ENCODE peak calls at places on chromosomes 16 and 17, in eight cellular contexts. One of them, this sample, is unnamed. For H3K27me3, the result is how much of the 10 kb centered on the place peaks cover.

GRCh38 chr16:50154369-50154947 is 1.4 kb downstream of the TENT4B start:
- DNase-seq in A673: peak
- DNase-seq in mammary epithelial cell: peak
- DNase-seq in fibroblast of lung: no peak
- DNase-seq in osteoblast: peak
- DNase-seq in prostate gland: no peak
- DNase-seq in uterus: no peak
- DNase-seq in ascending aorta: no peak
- DNase-seq in this sample: no peak

GRCh38 chr17:75313941-75314550 is 24.8 kb upstream of the SLC25A19 start:
- DNase-seq in fibroblast of lung: no peak
- DNase-seq in mammary epithelial cell: no peak
- DNase-seq in A673: no peak
- DNase-seq in osteoblast: peak
- DNase-seq in prostate gland: no peak
- DNase-seq in uterus: no peak
- DNase-seq in ascending aorta: no peak
- DNase-seq in this sample: no peak

GRCh38 chr16:24580665-24581064 is 41.3 kb downstream of the RBBP6 start:
- DNase-seq in A673: peak
- DNase-seq in ascending aorta: no peak
- DNase-seq in uterus: no peak
- DNase-seq in mammary epithelial cell: peak
- DNase-seq in osteoblast: peak
- DNase-seq in prostate gland: no peak
- DNase-seq in fibroblast of lung: peak
- DNase-seq in this sample: no peak

GRCh38 chr17:40870136-40870535 is 3.1 kb upstream of the KRT12 start:
- DNase-seq in fibroblast of lung: no peak
- DNase-seq in mammary epithelial cell: no peak
- DNase-seq in uterus: no peak
- DNase-seq in A673: no peak
- DNase-seq in osteoblast: no peak
- DNase-seq in ascending aorta: no peak
- DNase-seq in prostate gland: no peak
- DNase-seq in this sample: no peak

GRCh38 chr16:80784951-80785350 is 19.4 kb downstream of the CDYL2 start:
- DNase-seq in mammary epithelial cell: no peak
- DNase-seq in uterus: no peak
- DNase-seq in prostate gland: no peak
- DNase-seq in A673: no peak
- DNase-seq in osteoblast: no peak
- DNase-seq in fibroblast of lung: no peak
- DNase-seq in ascending aorta: no peak
- DNase-seq in this sample: no peak

GRCh38 chr17:47253541-47254402 is at the start of gene ITGB3:
- DNase-seq in osteoblast: peak
- DNase-seq in fibroblast of lung: peak
- DNase-seq in A673: peak
- DNase-seq in ascending aorta: peak
- DNase-seq in mammary epithelial cell: peak
- DNase-seq in uterus: peak
- DNase-seq in prostate gland: peak
- DNase-seq in this sample: no peak

GRCh38 chr17:39239640-39240314 is 14.0 kb upstream of the STAC2 start:
- DNase-seq in uterus: no peak
- DNase-seq in fibroblast of lung: no peak
- DNase-seq in mammary epithelial cell: peak
- DNase-seq in A673: no peak
- DNase-seq in ascending aorta: no peak
- DNase-seq in osteoblast: peak
- DNase-seq in prostate gland: no peak
- DNase-seq in this sample: no peak

GRCh38 chr17:16419929-16420271 is 4.5 kb downstream of the TRPV2 start:
- DNase-seq in ascending aorta: no peak
- DNase-seq in prostate gland: no peak
- DNase-seq in osteoblast: peak
- DNase-seq in fibroblast of lung: peak
- DNase-seq in mammary epithelial cell: peak
- DNase-seq in uterus: no peak
- DNase-seq in A673: no peak
- DNase-seq in this sample: no peak

GRCh38 chr16:63289834-63290460 is 1253.7 kb upstream of the CDH8 start:
- DNase-seq in uterus: no peak
- DNase-seq in mammary epithelial cell: no peak
- DNase-seq in ascending aorta: no peak
- DNase-seq in osteoblast: peak
- DNase-seq in A673: peak
- DNase-seq in fibroblast of lung: peak
- DNase-seq in prostate gland: no peak
- DNase-seq in this sample: no peak

DNA sequence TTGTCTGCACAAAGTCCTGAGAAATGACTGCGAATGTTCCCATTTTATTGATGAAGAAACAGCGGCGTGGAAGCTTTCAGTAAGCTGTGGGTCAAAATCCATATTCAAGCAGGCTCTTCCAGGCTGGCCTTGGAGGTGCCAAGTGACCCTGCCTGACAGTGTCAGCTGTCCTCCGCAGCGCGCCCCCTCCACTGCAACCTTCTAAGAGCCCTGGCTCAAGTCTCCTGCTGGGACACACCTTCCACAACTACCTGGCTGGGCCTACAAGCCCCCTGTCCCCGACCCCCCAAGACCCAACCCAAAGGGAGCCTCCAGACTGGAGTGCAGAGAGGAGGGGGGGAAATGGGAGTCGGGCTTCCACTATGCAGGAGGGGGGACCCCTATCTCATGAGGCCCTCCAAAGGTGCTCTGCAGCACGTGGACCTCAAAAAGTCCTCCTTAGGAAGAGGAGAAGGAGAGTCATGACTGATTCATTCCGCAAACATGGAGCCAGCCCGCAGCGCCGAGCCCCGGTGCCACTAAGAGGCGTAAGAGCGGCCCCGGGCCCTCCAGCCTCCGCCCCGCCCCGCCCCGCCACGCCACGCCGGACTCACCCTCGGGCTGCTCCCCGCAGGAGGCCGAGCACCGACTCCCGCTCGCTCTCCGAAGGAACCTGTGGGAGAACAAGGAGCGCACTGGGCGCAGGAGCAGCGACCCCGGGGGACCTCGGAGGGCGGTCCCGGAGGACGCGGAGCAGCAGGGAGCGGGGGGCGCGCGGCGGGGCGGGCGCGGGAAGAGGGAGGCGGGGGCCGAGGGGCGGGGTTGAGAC is 574 bp downstream of the MPP3 start:
- DNase-seq in uterus: peak
- DNase-seq in ascending aorta: peak
- DNase-seq in mammary epithelial cell: peak
- DNase-seq in A673: peak
- DNase-seq in fibroblast of lung: peak
- DNase-seq in osteoblast: peak
- DNase-seq in prostate gland: peak
- DNase-seq in this sample: no peak
- H3K4me3 ChIP-seq in uterus: peak
- H3K4me3 ChIP-seq in ascending aorta: peak
- H3K4me3 ChIP-seq in mammary epithelial cell: peak
- H3K4me3 ChIP-seq in A673: peak
- H3K4me3 ChIP-seq in fibroblast of lung: peak
- H3K4me3 ChIP-seq in osteoblast: peak
- H3K4me3 ChIP-seq in prostate gland: peak
- H3K4me3 ChIP-seq in this sample: peak

GRCh38 chr16:86462334-86463084 is 47.8 kb upstream of the FOXF1 start:
- DNase-seq in fibroblast of lung: peak
- DNase-seq in osteoblast: no peak
- DNase-seq in prostate gland: no peak
- DNase-seq in mammary epithelial cell: no peak
- DNase-seq in ascending aorta: no peak
- DNase-seq in A673: no peak
- DNase-seq in uterus: no peak
- DNase-seq in this sample: no peak

GRCh38 chr16:86466695-86467406 is 43.5 kb upstream of the FOXF1 start:
- DNase-seq in mammary epithelial cell: no peak
- DNase-seq in A673: no peak
- DNase-seq in prostate gland: no peak
- DNase-seq in uterus: no peak
- DNase-seq in fibroblast of lung: peak
- DNase-seq in ascending aorta: no peak
- DNase-seq in osteoblast: peak
- DNase-seq in this sample: no peak

GRCh38 chr16:86461037-86461436 is 49.3 kb upstream of the FOXF1 start:
- DNase-seq in uterus: no peak
- DNase-seq in mammary epithelial cell: no peak
- DNase-seq in prostate gland: no peak
- DNase-seq in ascending aorta: no peak
- DNase-seq in A673: no peak
- DNase-seq in osteoblast: no peak
- DNase-seq in fibroblast of lung: no peak
- DNase-seq in this sample: no peak

GRCh38 chr16:86465434-86465833 is 44.9 kb upstream of the FOXF1 start:
- DNase-seq in fibroblast of lung: no peak
- DNase-seq in osteoblast: no peak
- DNase-seq in uterus: no peak
- DNase-seq in ascending aorta: no peak
- DNase-seq in mammary epithelial cell: no peak
- DNase-seq in prostate gland: no peak
- DNase-seq in A673: no peak
- DNase-seq in this sample: no peak

DNA sequence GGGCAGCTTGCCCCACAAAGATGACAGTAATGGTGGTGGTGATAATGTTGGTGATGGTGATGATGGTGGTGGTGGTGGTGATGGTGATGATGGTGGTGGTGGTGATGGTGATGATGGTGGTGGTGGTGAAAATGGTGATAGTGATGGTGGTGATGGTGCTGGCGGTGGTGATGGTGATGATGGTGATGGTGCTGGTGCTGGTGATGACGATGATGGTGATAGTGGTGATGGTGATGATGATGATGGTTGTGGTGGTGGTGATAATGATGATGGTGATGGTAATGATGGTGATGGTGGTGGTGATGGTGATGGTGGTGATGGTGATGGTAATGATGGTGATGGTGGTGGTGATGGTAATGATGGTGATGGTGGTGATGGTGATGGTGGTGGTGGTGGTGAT is 46.3 kb upstream of the FOXF1 start:
- DNase-seq in osteoblast: no peak
- DNase-seq in fibroblast of lung: no peak
- DNase-seq in A673: no peak
- DNase-seq in ascending aorta: no peak
- DNase-seq in uterus: no peak
- DNase-seq in mammary epithelial cell: no peak
- DNase-seq in prostate gland: no peak
- DNase-seq in this sample: no peak
- H3K27me3 ChIP-seq in osteoblast: under half
- H3K27me3 ChIP-seq in fibroblast of lung: under half
- H3K27me3 ChIP-seq in A673: under half
- H3K27me3 ChIP-seq in ascending aorta: under half
- H3K27me3 ChIP-seq in uterus: under half
- H3K27me3 ChIP-seq in mammary epithelial cell: under half
- H3K27me3 ChIP-seq in prostate gland: under half
- H3K27me3 ChIP-seq in this sample: under half

DNA sequence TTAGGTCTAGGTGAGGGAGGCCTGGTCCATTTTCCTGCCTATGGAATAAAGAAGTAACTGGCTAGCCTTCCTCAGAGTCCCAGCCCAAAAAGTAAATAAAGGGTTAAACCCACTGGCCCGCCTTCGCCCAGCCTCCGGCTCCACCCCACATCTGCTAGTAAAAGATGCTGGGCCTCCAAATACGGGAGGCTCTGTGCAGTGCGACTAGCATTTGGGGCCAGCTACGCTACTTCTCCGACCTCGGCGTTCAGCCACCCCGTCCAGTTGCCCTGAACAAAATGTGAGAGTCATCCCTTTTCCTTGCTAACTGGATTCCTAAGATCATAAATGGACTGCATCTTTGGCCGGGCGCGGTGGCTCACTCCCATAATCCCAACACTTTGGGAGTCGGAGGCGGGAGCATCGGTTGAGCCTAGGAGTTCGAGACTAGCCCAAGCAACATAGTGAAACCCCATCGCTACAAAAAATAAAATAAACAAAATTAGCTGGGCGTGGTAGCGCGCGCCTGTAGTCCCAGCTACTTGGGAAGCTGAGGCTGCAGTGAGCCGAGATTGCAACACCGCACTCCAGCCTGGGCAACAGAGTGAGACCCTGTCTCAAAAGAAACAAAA is 880 bp upstream of the MPP2 start:
- DNase-seq in fibroblast of lung: peak
- DNase-seq in mammary epithelial cell: no peak
- DNase-seq in osteoblast: peak
- DNase-seq in prostate gland: peak
- DNase-seq in uterus: peak
- DNase-seq in A673: peak
- DNase-seq in ascending aorta: peak
- DNase-seq in this sample: peak
- H3K4me3 ChIP-seq in fibroblast of lung: peak
- H3K4me3 ChIP-seq in mammary epithelial cell: no peak
- H3K4me3 ChIP-seq in osteoblast: peak
- H3K4me3 ChIP-seq in prostate gland: peak
- H3K4me3 ChIP-seq in uterus: peak
- H3K4me3 ChIP-seq in A673: no peak
- H3K4me3 ChIP-seq in ascending aorta: peak
- H3K4me3 ChIP-seq in this sample: peak

GRCh38 chr16:27767081-27767480 is 217.1 kb downstream of the KATNIP start:
- DNase-seq in mammary epithelial cell: no peak
- DNase-seq in uterus: no peak
- DNase-seq in prostate gland: no peak
- DNase-seq in osteoblast: peak
- DNase-seq in fibroblast of lung: no peak
- DNase-seq in ascending aorta: no peak
- DNase-seq in A673: no peak
- DNase-seq in this sample: no peak
- H3K27me3 ChIP-seq in mammary epithelial cell: under half
- H3K27me3 ChIP-seq in uterus: under half
- H3K27me3 ChIP-seq in prostate gland: under half
- H3K27me3 ChIP-seq in osteoblast: under half
- H3K27me3 ChIP-seq in fibroblast of lung: under half
- H3K27me3 ChIP-seq in ascending aorta: under half
- H3K27me3 ChIP-seq in A673: under half
- H3K27me3 ChIP-seq in this sample: under half

GRCh38 chr16:89949756-89950155 is 1.2 kb downstream of the DEF8 start:
- DNase-seq in uterus: no peak
- DNase-seq in osteoblast: peak
- DNase-seq in fibroblast of lung: no peak
- DNase-seq in prostate gland: no peak
- DNase-seq in A673: no peak
- DNase-seq in mammary epithelial cell: no peak
- DNase-seq in ascending aorta: no peak
- DNase-seq in this sample: no peak
- H3K4me3 ChIP-seq in uterus: peak
- H3K4me3 ChIP-seq in osteoblast: peak
- H3K4me3 ChIP-seq in fibroblast of lung: no peak
- H3K4me3 ChIP-seq in prostate gland: peak
- H3K4me3 ChIP-seq in A673: peak
- H3K4me3 ChIP-seq in mammary epithelial cell: peak
- H3K4me3 ChIP-seq in ascending aorta: peak
- H3K4me3 ChIP-seq in this sample: peak

GRCh38 chr17:29163563-29163962 is 16.6 kb downstream of the MYO18A start:
- DNase-seq in osteoblast: peak
- DNase-seq in ascending aorta: no peak
- DNase-seq in prostate gland: no peak
- DNase-seq in uterus: no peak
- DNase-seq in mammary epithelial cell: no peak
- DNase-seq in A673: peak
- DNase-seq in fibroblast of lung: no peak
- DNase-seq in this sample: no peak
- H3K27me3 ChIP-seq in osteoblast: under half
- H3K27me3 ChIP-seq in ascending aorta: under half
- H3K27me3 ChIP-seq in prostate gland: under half
- H3K27me3 ChIP-seq in uterus: under half
- H3K27me3 ChIP-seq in mammary epithelial cell: under half
- H3K27me3 ChIP-seq in A673: under half
- H3K27me3 ChIP-seq in fibroblast of lung: under half
- H3K27me3 ChIP-seq in this sample: under half

This sample was measured in BJ.